ENCODE peak calls at places on chromosome 16, in ten cellular contexts. One of them, this sample, is unnamed.

GRCh38 chr16:89173629-89173921 is 2.0 kb downstream of the CDH15 start:
- DNase-seq in choroid plexus epithelial cell: no peak
- DNase-seq in GM12865: no peak
- DNase-seq in BE2C: no peak
- DNase-seq in IMR-90: no peak
- DNase-seq in stomach: no peak
- DNase-seq in epithelial cell of esophagus: no peak
- DNase-seq in RWPE1: no peak
- DNase-seq in fibroblast of gingiva: no peak
- DNase-seq in Caki2: no peak
- DNase-seq in this sample: no peak

GRCh38 chr16:71338193-71338592 is 20.3 kb upstream of the CALB2 start:
- DNase-seq in choroid plexus epithelial cell: no peak
- DNase-seq in GM12865: no peak
- DNase-seq in BE2C: no peak
- DNase-seq in IMR-90: no peak
- DNase-seq in stomach: no peak
- DNase-seq in epithelial cell of esophagus: peak
- DNase-seq in RWPE1: peak
- DNase-seq in fibroblast of gingiva: no peak
- DNase-seq in Caki2: peak
- DNase-seq in this sample: no peak

GRCh38 chr16:12063004-12063395 is 86.5 kb downstream of the SNX29 start:
- DNase-seq in choroid plexus epithelial cell: no peak
- DNase-seq in GM12865: no peak
- DNase-seq in BE2C: no peak
- DNase-seq in IMR-90: no peak
- DNase-seq in stomach: no peak
- DNase-seq in epithelial cell of esophagus: no peak
- DNase-seq in RWPE1: no peak
- DNase-seq in fibroblast of gingiva: no peak
- DNase-seq in Caki2: no peak
- DNase-seq in this sample: no peak

GRCh38 chr16:87303431-87303930 is 13.7 kb downstream of the C16orf95 start:
- DNase-seq in choroid plexus epithelial cell: peak
- DNase-seq in GM12865: no peak
- DNase-seq in BE2C: no peak
- DNase-seq in IMR-90: peak
- DNase-seq in stomach: no peak
- DNase-seq in epithelial cell of esophagus: peak
- DNase-seq in RWPE1: no peak
- DNase-seq in fibroblast of gingiva: no peak
- DNase-seq in Caki2: no peak
- DNase-seq in this sample: no peak

GRCh38 chr16:89981414-89981813 is 32.9 kb downstream of the DEF8 start:
- DNase-seq in choroid plexus epithelial cell: no peak
- DNase-seq in GM12865: peak
- DNase-seq in BE2C: no peak
- DNase-seq in IMR-90: no peak
- DNase-seq in stomach: no peak
- DNase-seq in epithelial cell of esophagus: no peak
- DNase-seq in RWPE1: no peak
- DNase-seq in fibroblast of gingiva: no peak
- DNase-seq in Caki2: no peak
- DNase-seq in this sample: peak

GRCh38 chr16:62891-63290 is 9.3 kb downstream of the SNRNP25 start:
- DNase-seq in choroid plexus epithelial cell: no peak
- DNase-seq in GM12865: no peak
- DNase-seq in BE2C: no peak
- DNase-seq in IMR-90: no peak
- DNase-seq in stomach: no peak
- DNase-seq in epithelial cell of esophagus: no peak
- DNase-seq in RWPE1: no peak
- DNase-seq in fibroblast of gingiva: no peak
- DNase-seq in Caki2: no peak
- DNase-seq in this sample: no peak

GRCh38 chr16:4623593-4623992 is 1.0 kb upstream of the MGRN1 start:
- DNase-seq in choroid plexus epithelial cell: no peak
- DNase-seq in GM12865: no peak
- DNase-seq in BE2C: no peak
- DNase-seq in IMR-90: no peak
- DNase-seq in stomach: no peak
- DNase-seq in epithelial cell of esophagus: no peak
- DNase-seq in RWPE1: no peak
- DNase-seq in fibroblast of gingiva: no peak
- DNase-seq in Caki2: no peak
- DNase-seq in this sample: no peak

GRCh38 chr16:59729613-59730012 is 995.5 kb upstream of the GOT2 start:
- DNase-seq in choroid plexus epithelial cell: no peak
- DNase-seq in GM12865: no peak
- DNase-seq in BE2C: no peak
- DNase-seq in IMR-90: no peak
- DNase-seq in stomach: no peak
- DNase-seq in epithelial cell of esophagus: no peak
- DNase-seq in RWPE1: no peak
- DNase-seq in fibroblast of gingiva: no peak
- DNase-seq in Caki2: no peak
- DNase-seq in this sample: no peak

GRCh38 chr16:17313085-17313611 is 157.6 kb downstream of the XYLT1 start:
- DNase-seq in choroid plexus epithelial cell: no peak
- DNase-seq in GM12865: no peak
- DNase-seq in BE2C: peak
- DNase-seq in IMR-90: peak
- DNase-seq in stomach: no peak
- DNase-seq in epithelial cell of esophagus: no peak
- DNase-seq in RWPE1: no peak
- DNase-seq in fibroblast of gingiva: no peak
- DNase-seq in Caki2: no peak
- DNase-seq in this sample: no peak

GRCh38 chr16:67514382-67514828 is 14.2 kb upstream of the RIPOR1 start:
- DNase-seq in choroid plexus epithelial cell: peak
- DNase-seq in GM12865: peak
- DNase-seq in BE2C: peak
- DNase-seq in IMR-90: peak
- DNase-seq in stomach: peak
- DNase-seq in epithelial cell of esophagus: peak
- DNase-seq in RWPE1: peak
- DNase-seq in fibroblast of gingiva: peak
- DNase-seq in Caki2: peak
- DNase-seq in this sample: peak

GRCh38 chr16:47309581-47310312 is 151.1 kb downstream of the ITFG1 start:
- DNase-seq in choroid plexus epithelial cell: peak
- DNase-seq in GM12865: no peak
- DNase-seq in BE2C: no peak
- DNase-seq in IMR-90: peak
- DNase-seq in stomach: no peak
- DNase-seq in epithelial cell of esophagus: no peak
- DNase-seq in RWPE1: no peak
- DNase-seq in fibroblast of gingiva: peak
- DNase-seq in Caki2: no peak
- DNase-seq in this sample: no peak

GRCh38 chr16:49587511-49587910 is 213.9 kb downstream of the C16orf78 start:
- DNase-seq in choroid plexus epithelial cell: no peak
- DNase-seq in GM12865: no peak
- DNase-seq in BE2C: no peak
- DNase-seq in IMR-90: no peak
- DNase-seq in stomach: no peak
- DNase-seq in epithelial cell of esophagus: no peak
- DNase-seq in RWPE1: no peak
- DNase-seq in fibroblast of gingiva: no peak
- DNase-seq in Caki2: no peak
- DNase-seq in this sample: no peak

GRCh38 chr16:69741519-69741918 is 13.2 kb downstream of the NOB1 start:
- DNase-seq in choroid plexus epithelial cell: peak
- DNase-seq in GM12865: no peak
- DNase-seq in BE2C: no peak
- DNase-seq in IMR-90: peak
- DNase-seq in stomach: no peak
- DNase-seq in epithelial cell of esophagus: peak
- DNase-seq in RWPE1: no peak
- DNase-seq in fibroblast of gingiva: peak
- DNase-seq in Caki2: peak
- DNase-seq in this sample: no peak

GRCh38 chr16:14249291-14250032 is 178.3 kb downstream of the MRTFB start:
- DNase-seq in choroid plexus epithelial cell: peak
- DNase-seq in GM12865: peak
- DNase-seq in BE2C: peak
- DNase-seq in IMR-90: peak
- DNase-seq in stomach: peak
- DNase-seq in epithelial cell of esophagus: peak
- DNase-seq in RWPE1: peak
- DNase-seq in fibroblast of gingiva: peak
- DNase-seq in Caki2: peak
- DNase-seq in this sample: peak

GRCh38 chr16:54242199-54242598 is 44.4 kb downstream of the IRX3 start:
- DNase-seq in choroid plexus epithelial cell: no peak
- DNase-seq in GM12865: peak
- DNase-seq in BE2C: peak
- DNase-seq in IMR-90: no peak
- DNase-seq in stomach: no peak
- DNase-seq in epithelial cell of esophagus: peak
- DNase-seq in RWPE1: peak
- DNase-seq in fibroblast of gingiva: no peak
- DNase-seq in Caki2: peak
- DNase-seq in this sample: no peak

GRCh38 chr16:72952404-72953301 is 95.3 kb downstream of the ZFHX3 start:
- DNase-seq in choroid plexus epithelial cell: peak
- DNase-seq in GM12865: no peak
- DNase-seq in BE2C: no peak
- DNase-seq in IMR-90: peak
- DNase-seq in stomach: no peak
- DNase-seq in epithelial cell of esophagus: no peak
- DNase-seq in RWPE1: no peak
- DNase-seq in fibroblast of gingiva: peak
- DNase-seq in Caki2: no peak
- DNase-seq in this sample: no peak

GRCh38 chr16:78122774-78123315 is 23.4 kb downstream of the WWOX start:
- DNase-seq in choroid plexus epithelial cell: peak
- DNase-seq in GM12865: peak
- DNase-seq in BE2C: peak
- DNase-seq in IMR-90: peak
- DNase-seq in stomach: no peak
- DNase-seq in epithelial cell of esophagus: peak
- DNase-seq in RWPE1: peak
- DNase-seq in fibroblast of gingiva: peak
- DNase-seq in Caki2: peak
- DNase-seq in this sample: peak

GRCh38 chr16:22216191-22216831 is 10.2 kb downstream of the EEF2K start:
- DNase-seq in choroid plexus epithelial cell: no peak
- DNase-seq in GM12865: no peak
- DNase-seq in BE2C: no peak
- DNase-seq in IMR-90: peak
- DNase-seq in stomach: no peak
- DNase-seq in epithelial cell of esophagus: no peak
- DNase-seq in RWPE1: no peak
- DNase-seq in fibroblast of gingiva: peak
- DNase-seq in Caki2: no peak
- DNase-seq in this sample: no peak

GRCh38 chr16:31248344-31248743 is 11.4 kb upstream of the ITGAM start:
- DNase-seq in choroid plexus epithelial cell: no peak
- DNase-seq in GM12865: no peak
- DNase-seq in BE2C: no peak
- DNase-seq in IMR-90: no peak
- DNase-seq in stomach: no peak
- DNase-seq in epithelial cell of esophagus: peak
- DNase-seq in RWPE1: no peak
- DNase-seq in fibroblast of gingiva: no peak
- DNase-seq in Caki2: no peak
- DNase-seq in this sample: no peak

GRCh38 chr16:56639045-56639444 is 579 bp downstream of the MT1A start:
- DNase-seq in choroid plexus epithelial cell: no peak
- DNase-seq in GM12865: no peak
- DNase-seq in BE2C: no peak
- DNase-seq in IMR-90: no peak
- DNase-seq in stomach: no peak
- DNase-seq in epithelial cell of esophagus: no peak
- DNase-seq in RWPE1: no peak
- DNase-seq in fibroblast of gingiva: no peak
- DNase-seq in Caki2: no peak
- DNase-seq in this sample: no peak

GRCh38 chr16:24731722-24732419 is 2.4 kb downstream of the TNRC6A start:
- DNase-seq in choroid plexus epithelial cell: peak
- DNase-seq in GM12865: no peak
- DNase-seq in BE2C: no peak
- DNase-seq in IMR-90: no peak
- DNase-seq in stomach: peak
- DNase-seq in epithelial cell of esophagus: no peak
- DNase-seq in RWPE1: no peak
- DNase-seq in fibroblast of gingiva: no peak
- DNase-seq in Caki2: no peak
- DNase-seq in this sample: no peak

GRCh38 chr16:86285938-86286921 is 224.1 kb upstream of the FOXF1 start:
- DNase-seq in choroid plexus epithelial cell: no peak
- DNase-seq in GM12865: no peak
- DNase-seq in BE2C: no peak
- DNase-seq in IMR-90: peak
- DNase-seq in stomach: no peak
- DNase-seq in epithelial cell of esophagus: peak
- DNase-seq in RWPE1: no peak
- DNase-seq in fibroblast of gingiva: no peak
- DNase-seq in Caki2: no peak
- DNase-seq in this sample: no peak

GRCh38 chr16:15493416-15494181 is 59.2 kb downstream of the BMERB1 start:
- DNase-seq in choroid plexus epithelial cell: peak
- DNase-seq in GM12865: no peak
- DNase-seq in BE2C: no peak
- DNase-seq in IMR-90: peak
- DNase-seq in stomach: no peak
- DNase-seq in epithelial cell of esophagus: no peak
- DNase-seq in RWPE1: no peak
- DNase-seq in fibroblast of gingiva: peak
- DNase-seq in Caki2: peak
- DNase-seq in this sample: no peak

GRCh38 chr16:64096671-64097070 is 1025.2 kb downstream of the CDH11 start:
- DNase-seq in choroid plexus epithelial cell: no peak
- DNase-seq in GM12865: no peak
- DNase-seq in BE2C: no peak
- DNase-seq in IMR-90: no peak
- DNase-seq in stomach: no peak
- DNase-seq in epithelial cell of esophagus: peak
- DNase-seq in RWPE1: no peak
- DNase-seq in fibroblast of gingiva: no peak
- DNase-seq in Caki2: no peak
- DNase-seq in this sample: no peak

GRCh38 chr16:12268602-12269001 is 292.1 kb downstream of the SNX29 start:
- DNase-seq in choroid plexus epithelial cell: peak
- DNase-seq in GM12865: no peak
- DNase-seq in BE2C: no peak
- DNase-seq in IMR-90: no peak
- DNase-seq in stomach: no peak
- DNase-seq in epithelial cell of esophagus: no peak
- DNase-seq in RWPE1: no peak
- DNase-seq in fibroblast of gingiva: no peak
- DNase-seq in Caki2: no peak
- DNase-seq in this sample: no peak

GRCh38 chr16:31348578-31348977 is 6.4 kb upstream of the ITGAX start:
- DNase-seq in choroid plexus epithelial cell: no peak
- DNase-seq in GM12865: no peak
- DNase-seq in BE2C: no peak
- DNase-seq in IMR-90: no peak
- DNase-seq in stomach: no peak
- DNase-seq in epithelial cell of esophagus: no peak
- DNase-seq in RWPE1: no peak
- DNase-seq in fibroblast of gingiva: no peak
- DNase-seq in Caki2: no peak
- DNase-seq in this sample: no peak

GRCh38 chr16:46929378-46930332 is 43.8 kb downstream of the DNAJA2 start:
- DNase-seq in choroid plexus epithelial cell: peak
- DNase-seq in GM12865: peak
- DNase-seq in BE2C: peak
- DNase-seq in IMR-90: peak
- DNase-seq in stomach: peak
- DNase-seq in epithelial cell of esophagus: peak
- DNase-seq in RWPE1: peak
- DNase-seq in fibroblast of gingiva: peak
- DNase-seq in Caki2: peak
- DNase-seq in this sample: peak

GRCh38 chr16:11801481-11802021 is 4.5 kb upstream of the ZC3H7A start:
- DNase-seq in choroid plexus epithelial cell: peak
- DNase-seq in GM12865: no peak
- DNase-seq in BE2C: no peak
- DNase-seq in IMR-90: peak
- DNase-seq in stomach: no peak
- DNase-seq in epithelial cell of esophagus: no peak
- DNase-seq in RWPE1: peak
- DNase-seq in fibroblast of gingiva: no peak
- DNase-seq in Caki2: peak
- DNase-seq in this sample: no peak

This sample was measured in GM20000.